ENCODE peak calls at places on chromosomes 2 and 18, in ten cellular contexts. One of them, this sample, is unnamed.
A peak's percentile ranks its signal among the peaks of the same experiment; 100 is the strongest.

GRCh38 chr2:125424386-125424785 is 1231.6 kb upstream of the GYPC start:
- DNase-seq in PC-9: no peak
- DNase-seq in AG04449: no peak
- DNase-seq in bronchial epithelial cell: peak; percentile 2
- DNase-seq in mesenchymal stem cell: no peak
- DNase-seq in fibroblast of villous mesenchyme: no peak
- DNase-seq in retinal pigment epithelial cell: peak; percentile 13
- DNase-seq in upper lobe of right lung: no peak
- DNase-seq in fibroblast of pulmonary artery: no peak
- DNase-seq in hepatocyte: no peak
- DNase-seq in this sample: no peak

GRCh38 chr2:129006135-129006885 is 687.6 kb upstream of the HS6ST1 start:
- DNase-seq in PC-9: no peak
- DNase-seq in AG04449: no peak
- DNase-seq in bronchial epithelial cell: no peak
- DNase-seq in mesenchymal stem cell: no peak
- DNase-seq in fibroblast of villous mesenchyme: no peak
- DNase-seq in retinal pigment epithelial cell: no peak
- DNase-seq in upper lobe of right lung: no peak
- DNase-seq in fibroblast of pulmonary artery: no peak
- DNase-seq in hepatocyte: no peak
- DNase-seq in this sample: no peak

GRCh38 chr2:100043891-100044255 is 98.5 kb downstream of the AFF3 start:
- DNase-seq in PC-9: no peak
- DNase-seq in AG04449: no peak
- DNase-seq in bronchial epithelial cell: no peak
- DNase-seq in mesenchymal stem cell: no peak
- DNase-seq in fibroblast of villous mesenchyme: no peak
- DNase-seq in retinal pigment epithelial cell: no peak
- DNase-seq in upper lobe of right lung: no peak
- DNase-seq in fibroblast of pulmonary artery: no peak
- DNase-seq in hepatocyte: no peak
- DNase-seq in this sample: no peak

GRCh38 chr2:68466361-68466777 is 725 bp downstream of the FBXO48 start:
- DNase-seq in PC-9: peak; percentile 61
- DNase-seq in AG04449: no peak
- DNase-seq in bronchial epithelial cell: peak; percentile 88
- DNase-seq in mesenchymal stem cell: peak; percentile 73
- DNase-seq in fibroblast of villous mesenchyme: peak; percentile 56
- DNase-seq in retinal pigment epithelial cell: peak; percentile 14
- DNase-seq in upper lobe of right lung: no peak
- DNase-seq in fibroblast of pulmonary artery: peak; percentile 61
- DNase-seq in hepatocyte: peak; percentile 40
- DNase-seq in this sample: no peak

GRCh38 chr2:217889656-217890055 is 113.1 kb downstream of the TNS1 start:
- DNase-seq in PC-9: no peak
- DNase-seq in AG04449: no peak
- DNase-seq in bronchial epithelial cell: no peak
- DNase-seq in mesenchymal stem cell: no peak
- DNase-seq in fibroblast of villous mesenchyme: no peak
- DNase-seq in retinal pigment epithelial cell: no peak
- DNase-seq in upper lobe of right lung: peak; percentile 46
- DNase-seq in fibroblast of pulmonary artery: no peak
- DNase-seq in hepatocyte: no peak
- DNase-seq in this sample: no peak

GRCh38 chr2:45283764-45284620 is 274.7 kb upstream of the SIX2 start:
- DNase-seq in PC-9: peak; percentile 97
- DNase-seq in AG04449: peak; percentile 54
- DNase-seq in bronchial epithelial cell: peak; percentile 93
- DNase-seq in mesenchymal stem cell: peak; percentile 21
- DNase-seq in fibroblast of villous mesenchyme: peak; percentile 38
- DNase-seq in retinal pigment epithelial cell: no peak
- DNase-seq in upper lobe of right lung: no peak
- DNase-seq in fibroblast of pulmonary artery: peak; percentile 84
- DNase-seq in hepatocyte: peak; percentile 21
- DNase-seq in this sample: no peak

GRCh38 chr2:49770919-49771318 is 616.6 kb upstream of the FSHR start:
- DNase-seq in PC-9: no peak
- DNase-seq in AG04449: no peak
- DNase-seq in bronchial epithelial cell: peak; percentile 8
- DNase-seq in mesenchymal stem cell: peak; percentile 50
- DNase-seq in fibroblast of villous mesenchyme: no peak
- DNase-seq in retinal pigment epithelial cell: peak; percentile 17
- DNase-seq in upper lobe of right lung: no peak
- DNase-seq in fibroblast of pulmonary artery: peak; percentile 14
- DNase-seq in hepatocyte: peak; percentile 75
- DNase-seq in this sample: peak; percentile 19

GRCh38 chr2:165401285-165401852 is 68.1 kb upstream of the CSRNP3 start:
- DNase-seq in PC-9: no peak
- DNase-seq in AG04449: peak; percentile 29
- DNase-seq in bronchial epithelial cell: peak; percentile 71
- DNase-seq in mesenchymal stem cell: peak; percentile 71
- DNase-seq in fibroblast of villous mesenchyme: peak; percentile 82
- DNase-seq in retinal pigment epithelial cell: peak; percentile 59
- DNase-seq in upper lobe of right lung: no peak
- DNase-seq in fibroblast of pulmonary artery: peak; percentile 92
- DNase-seq in hepatocyte: peak; percentile 88
- DNase-seq in this sample: peak; percentile 51

GRCh38 chr2:232491139-232491780 is 3.6 kb upstream of the ECEL1 start:
- DNase-seq in PC-9: no peak
- DNase-seq in AG04449: no peak
- DNase-seq in bronchial epithelial cell: no peak
- DNase-seq in mesenchymal stem cell: no peak
- DNase-seq in fibroblast of villous mesenchyme: no peak
- DNase-seq in retinal pigment epithelial cell: no peak
- DNase-seq in upper lobe of right lung: peak; percentile 54
- DNase-seq in fibroblast of pulmonary artery: no peak
- DNase-seq in hepatocyte: no peak
- DNase-seq in this sample: no peak

GRCh38 chr2:241460631-241461030 is 47.8 kb downstream of the STK25 start:
- DNase-seq in PC-9: no peak
- DNase-seq in AG04449: no peak
- DNase-seq in bronchial epithelial cell: no peak
- DNase-seq in mesenchymal stem cell: no peak
- DNase-seq in fibroblast of villous mesenchyme: no peak
- DNase-seq in retinal pigment epithelial cell: no peak
- DNase-seq in upper lobe of right lung: no peak
- DNase-seq in fibroblast of pulmonary artery: no peak
- DNase-seq in hepatocyte: no peak
- DNase-seq in this sample: no peak

GRCh38 chr18:58639751-58640427 is 11.0 kb upstream of the ALPK2 start:
- DNase-seq in PC-9: peak; percentile 88
- DNase-seq in AG04449: no peak
- DNase-seq in bronchial epithelial cell: peak; percentile 75
- DNase-seq in mesenchymal stem cell: peak; percentile 76
- DNase-seq in fibroblast of villous mesenchyme: peak; percentile 91
- DNase-seq in retinal pigment epithelial cell: peak; percentile 45
- DNase-seq in upper lobe of right lung: no peak
- DNase-seq in fibroblast of pulmonary artery: peak; percentile 64
- DNase-seq in hepatocyte: no peak
- DNase-seq in this sample: peak; percentile 44

GRCh38 chr2:46923011-46923669 is 7.5 kb upstream of the MCFD2 start:
- DNase-seq in PC-9: peak; percentile 82
- DNase-seq in AG04449: no peak
- DNase-seq in bronchial epithelial cell: peak; percentile 46
- DNase-seq in mesenchymal stem cell: no peak
- DNase-seq in fibroblast of villous mesenchyme: no peak
- DNase-seq in retinal pigment epithelial cell: no peak
- DNase-seq in upper lobe of right lung: no peak
- DNase-seq in fibroblast of pulmonary artery: no peak
- DNase-seq in hepatocyte: peak; percentile 23
- DNase-seq in this sample: no peak

GRCh38 chr2:127394464-127394863 is 6.7 kb upstream of the MAP3K2 start:
- DNase-seq in PC-9: no peak
- DNase-seq in AG04449: no peak
- DNase-seq in bronchial epithelial cell: no peak
- DNase-seq in mesenchymal stem cell: no peak
- DNase-seq in fibroblast of villous mesenchyme: no peak
- DNase-seq in retinal pigment epithelial cell: no peak
- DNase-seq in upper lobe of right lung: no peak
- DNase-seq in fibroblast of pulmonary artery: no peak
- DNase-seq in hepatocyte: no peak
- DNase-seq in this sample: no peak

GRCh38 chr2:57881998-57882884 is 164.4 kb upstream of the VRK2 start:
- DNase-seq in PC-9: peak; percentile 81
- DNase-seq in AG04449: no peak
- DNase-seq in bronchial epithelial cell: peak; percentile 15
- DNase-seq in mesenchymal stem cell: peak; percentile 55
- DNase-seq in fibroblast of villous mesenchyme: peak; percentile 51
- DNase-seq in retinal pigment epithelial cell: no peak
- DNase-seq in upper lobe of right lung: no peak
- DNase-seq in fibroblast of pulmonary artery: peak; percentile 30
- DNase-seq in hepatocyte: peak; percentile 46
- DNase-seq in this sample: peak; percentile 63

GRCh38 chr2:62147610-62148301 is 48.2 kb upstream of the B3GNT2 start:
- DNase-seq in PC-9: peak; percentile 54
- DNase-seq in AG04449: peak; percentile 78
- DNase-seq in bronchial epithelial cell: peak; percentile 88
- DNase-seq in mesenchymal stem cell: peak; percentile 47
- DNase-seq in fibroblast of villous mesenchyme: peak; percentile 58
- DNase-seq in retinal pigment epithelial cell: no peak
- DNase-seq in upper lobe of right lung: no peak
- DNase-seq in fibroblast of pulmonary artery: peak; percentile 92
- DNase-seq in hepatocyte: no peak
- DNase-seq in this sample: no peak

GRCh38 chr2:9390151-9390850 is 33.0 kb downstream of the ITGB1BP1 start:
- DNase-seq in PC-9: no peak
- DNase-seq in AG04449: no peak
- DNase-seq in bronchial epithelial cell: no peak
- DNase-seq in mesenchymal stem cell: no peak
- DNase-seq in fibroblast of villous mesenchyme: no peak
- DNase-seq in retinal pigment epithelial cell: no peak
- DNase-seq in upper lobe of right lung: no peak
- DNase-seq in fibroblast of pulmonary artery: no peak
- DNase-seq in hepatocyte: no peak
- DNase-seq in this sample: no peak

GRCh38 chr2:85288244-85288725 is 39.5 kb downstream of the TGOLN2 start:
- DNase-seq in PC-9: peak; percentile 99
- DNase-seq in AG04449: peak; percentile 50
- DNase-seq in bronchial epithelial cell: peak; percentile 99
- DNase-seq in mesenchymal stem cell: no peak
- DNase-seq in fibroblast of villous mesenchyme: no peak
- DNase-seq in retinal pigment epithelial cell: peak; percentile 91
- DNase-seq in upper lobe of right lung: no peak
- DNase-seq in fibroblast of pulmonary artery: peak; percentile 59
- DNase-seq in hepatocyte: peak; percentile 70
- DNase-seq in this sample: no peak
- H3K4me3 ChIP-seq in PC-9: peak overlapping the region; percentile 35
- H3K4me3 ChIP-seq in AG04449: no peak overlapping the region
- H3K4me3 ChIP-seq in bronchial epithelial cell: no peak overlapping the region
- H3K4me3 ChIP-seq in mesenchymal stem cell: no peak overlapping the region
- H3K4me3 ChIP-seq in fibroblast of villous mesenchyme: no peak overlapping the region
- H3K4me3 ChIP-seq in retinal pigment epithelial cell: peak overlapping the region; percentile 4
- H3K4me3 ChIP-seq in upper lobe of right lung: no peak overlapping the region
- H3K4me3 ChIP-seq in fibroblast of pulmonary artery: no peak overlapping the region
- H3K4me3 ChIP-seq in hepatocyte: no peak overlapping the region
- H3K4me3 ChIP-seq in this sample: no peak overlapping the region

DNA sequence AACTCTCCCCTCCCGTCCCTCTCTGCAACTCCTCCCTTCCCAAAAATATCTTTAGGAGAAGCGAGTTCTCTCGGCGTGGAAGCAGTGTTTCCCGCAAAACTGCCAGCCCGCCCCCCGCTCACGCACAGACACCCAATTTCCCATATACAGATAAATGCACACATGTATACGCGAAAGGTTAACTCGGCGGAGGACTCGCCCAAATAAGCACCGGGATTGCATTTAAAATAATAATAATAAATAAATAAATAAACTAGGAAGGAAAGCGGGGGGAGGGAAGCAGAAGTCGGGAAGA is 70.0 kb upstream of the PSMD14 start:
- DNase-seq in PC-9: no peak
- DNase-seq in AG04449: no peak
- DNase-seq in bronchial epithelial cell: peak; percentile 9
- DNase-seq in mesenchymal stem cell: no peak
- DNase-seq in fibroblast of villous mesenchyme: no peak
- DNase-seq in retinal pigment epithelial cell: no peak
- DNase-seq in upper lobe of right lung: no peak
- DNase-seq in fibroblast of pulmonary artery: no peak
- DNase-seq in hepatocyte: no peak
- DNase-seq in this sample: no peak
- H3K4me3 ChIP-seq in PC-9: no peak overlapping the region
- H3K4me3 ChIP-seq in AG04449: peak overlapping the region; percentile 64
- H3K4me3 ChIP-seq in bronchial epithelial cell: peak overlapping the region; percentile 56
- H3K4me3 ChIP-seq in mesenchymal stem cell: peak overlapping the region; percentile 72
- H3K4me3 ChIP-seq in fibroblast of villous mesenchyme: peak overlapping the region; percentile 67
- H3K4me3 ChIP-seq in retinal pigment epithelial cell: peak overlapping the region; percentile 62
- H3K4me3 ChIP-seq in upper lobe of right lung: peak overlapping the region; percentile 64
- H3K4me3 ChIP-seq in fibroblast of pulmonary artery: peak overlapping the region; percentile 64
- H3K4me3 ChIP-seq in hepatocyte: peak overlapping the region; percentile 69
- H3K4me3 ChIP-seq in this sample: peak overlapping the region; percentile 36

GRCh38 chr18:79439201-79440023 is 43.7 kb downstream of the NFATC1 start:
- DNase-seq in PC-9: no peak
- DNase-seq in AG04449: peak; percentile 36
- DNase-seq in bronchial epithelial cell: no peak
- DNase-seq in mesenchymal stem cell: no peak
- DNase-seq in fibroblast of villous mesenchyme: peak; percentile 92
- DNase-seq in retinal pigment epithelial cell: no peak
- DNase-seq in upper lobe of right lung: no peak
- DNase-seq in fibroblast of pulmonary artery: no peak
- DNase-seq in hepatocyte: peak; percentile 56
- DNase-seq in this sample: no peak
- H3K4me3 ChIP-seq in PC-9: no peak overlapping the region
- H3K4me3 ChIP-seq in AG04449: no peak overlapping the region
- H3K4me3 ChIP-seq in bronchial epithelial cell: no peak overlapping the region
- H3K4me3 ChIP-seq in mesenchymal stem cell: no peak overlapping the region
- H3K4me3 ChIP-seq in fibroblast of villous mesenchyme: no peak overlapping the region
- H3K4me3 ChIP-seq in retinal pigment epithelial cell: no peak overlapping the region
- H3K4me3 ChIP-seq in upper lobe of right lung: no peak overlapping the region
- H3K4me3 ChIP-seq in fibroblast of pulmonary artery: no peak overlapping the region
- H3K4me3 ChIP-seq in hepatocyte: no peak overlapping the region
- H3K4me3 ChIP-seq in this sample: no peak overlapping the region

GRCh38 chr2:180660881-180661280 is 319.5 kb upstream of the UBE2E3 start:
- DNase-seq in PC-9: no peak
- DNase-seq in AG04449: no peak
- DNase-seq in bronchial epithelial cell: no peak
- DNase-seq in mesenchymal stem cell: no peak
- DNase-seq in fibroblast of villous mesenchyme: no peak
- DNase-seq in retinal pigment epithelial cell: no peak
- DNase-seq in upper lobe of right lung: no peak
- DNase-seq in fibroblast of pulmonary artery: no peak
- DNase-seq in hepatocyte: no peak
- DNase-seq in this sample: no peak

GRCh38 chr2:180664507-180664906 is 315.9 kb upstream of the UBE2E3 start:
- DNase-seq in PC-9: no peak
- DNase-seq in AG04449: no peak
- DNase-seq in bronchial epithelial cell: no peak
- DNase-seq in mesenchymal stem cell: no peak
- DNase-seq in fibroblast of villous mesenchyme: no peak
- DNase-seq in retinal pigment epithelial cell: no peak
- DNase-seq in upper lobe of right lung: no peak
- DNase-seq in fibroblast of pulmonary artery: no peak
- DNase-seq in hepatocyte: no peak
- DNase-seq in this sample: no peak

GRCh38 chr2:180660207-180660606 is 320.2 kb upstream of the UBE2E3 start:
- DNase-seq in PC-9: no peak
- DNase-seq in AG04449: no peak
- DNase-seq in bronchial epithelial cell: no peak
- DNase-seq in mesenchymal stem cell: no peak
- DNase-seq in fibroblast of villous mesenchyme: no peak
- DNase-seq in retinal pigment epithelial cell: no peak
- DNase-seq in upper lobe of right lung: no peak
- DNase-seq in fibroblast of pulmonary artery: no peak
- DNase-seq in hepatocyte: no peak
- DNase-seq in this sample: no peak

GRCh38 chr2:180663016-180663471 is 317.4 kb upstream of the UBE2E3 start:
- DNase-seq in PC-9: peak; percentile 69
- DNase-seq in AG04449: no peak
- DNase-seq in bronchial epithelial cell: peak; percentile 72
- DNase-seq in mesenchymal stem cell: no peak
- DNase-seq in fibroblast of villous mesenchyme: peak; percentile 18
- DNase-seq in retinal pigment epithelial cell: no peak
- DNase-seq in upper lobe of right lung: no peak
- DNase-seq in fibroblast of pulmonary artery: no peak
- DNase-seq in hepatocyte: no peak
- DNase-seq in this sample: no peak

GRCh38 chr2:180662555-180662954 is 317.9 kb upstream of the UBE2E3 start:
- DNase-seq in PC-9: no peak
- DNase-seq in AG04449: no peak
- DNase-seq in bronchial epithelial cell: peak; percentile 70
- DNase-seq in mesenchymal stem cell: no peak
- DNase-seq in fibroblast of villous mesenchyme: no peak
- DNase-seq in retinal pigment epithelial cell: no peak
- DNase-seq in upper lobe of right lung: no peak
- DNase-seq in fibroblast of pulmonary artery: no peak
- DNase-seq in hepatocyte: no peak
- DNase-seq in this sample: no peak
- H3K4me3 ChIP-seq in PC-9: no peak overlapping the region
- H3K4me3 ChIP-seq in AG04449: no peak overlapping the region
- H3K4me3 ChIP-seq in bronchial epithelial cell: no peak overlapping the region
- H3K4me3 ChIP-seq in mesenchymal stem cell: no peak overlapping the region
- H3K4me3 ChIP-seq in fibroblast of villous mesenchyme: no peak overlapping the region
- H3K4me3 ChIP-seq in retinal pigment epithelial cell: no peak overlapping the region
- H3K4me3 ChIP-seq in upper lobe of right lung: no peak overlapping the region
- H3K4me3 ChIP-seq in fibroblast of pulmonary artery: no peak overlapping the region
- H3K4me3 ChIP-seq in hepatocyte: no peak overlapping the region
- H3K4me3 ChIP-seq in this sample: no peak overlapping the region

This sample was measured in kidney epithelial cell.